ENCODE peak calls at places on chromosomes 7 and 10, in four cellular contexts. One of them, this sample, is unnamed.

GRCh38 chr10:43299579-43299978 is 32.7 kb upstream of the RASGEF1A start:
- DNase-seq in GM12878: no peak
- DNase-seq in HepG2: no peak
- DNase-seq in K562: no peak
- DNase-seq in this sample: no peak

GRCh38 chr10:120819366-120819765 is 31.8 kb upstream of the WDR11 start:
- DNase-seq in HepG2: no peak
- DNase-seq in GM12878: no peak
- DNase-seq in K562: no peak
- DNase-seq in this sample: no peak

GRCh38 chr10:5603091-5603847 is 63.1 kb downstream of the ASB13 start:
- DNase-seq in GM12878: no peak
- DNase-seq in K562: no peak
- DNase-seq in HepG2: no peak
- DNase-seq in this sample: no peak

GRCh38 chr7:44251851-44252250 is 51.1 kb downstream of the YKT6 start:
- DNase-seq in K562: no peak
- DNase-seq in GM12878: no peak
- DNase-seq in HepG2: no peak
- DNase-seq in this sample: no peak

GRCh38 chr7:1940402-1940786 is 270.3 kb downstream of the ELFN1 start:
- DNase-seq in GM12878: peak
- DNase-seq in K562: peak
- DNase-seq in HepG2: no peak
- DNase-seq in this sample: no peak

GRCh38 chr7:7352845-7353244 is 170.5 kb downstream of the C1GALT1 start:
- DNase-seq in GM12878: no peak
- DNase-seq in HepG2: peak
- DNase-seq in K562: no peak
- DNase-seq in this sample: no peak

GRCh38 chr10:8297951-8298350 is 243.5 kb downstream of the GATA3 start:
- DNase-seq in GM12878: no peak
- DNase-seq in K562: no peak
- DNase-seq in HepG2: no peak
- DNase-seq in this sample: no peak

GRCh38 chr10:95229724-95230627 is 35.9 kb downstream of the ACSM6 start:
- DNase-seq in K562: no peak
- DNase-seq in HepG2: no peak
- DNase-seq in GM12878: no peak
- DNase-seq in this sample: no peak

GRCh38 chr7:2879354-2879753 is 35.2 kb upstream of the GNA12 start:
- DNase-seq in HepG2: no peak
- DNase-seq in K562: no peak
- DNase-seq in GM12878: no peak
- DNase-seq in this sample: no peak

GRCh38 chr7:140904081-140904480 is 20.6 kb downstream of the BRAF start:
- DNase-seq in GM12878: no peak
- DNase-seq in HepG2: no peak
- DNase-seq in K562: no peak
- DNase-seq in this sample: no peak

GRCh38 chr7:110337646-110338045 is 753.3 kb upstream of the LRRN3 start:
- DNase-seq in HepG2: no peak
- DNase-seq in GM12878: no peak
- DNase-seq in K562: no peak
- DNase-seq in this sample: no peak

GRCh38 chr10:8638088-8638672 is 583.7 kb downstream of the GATA3 start:
- DNase-seq in HepG2: no peak
- DNase-seq in K562: no peak
- DNase-seq in GM12878: no peak
- DNase-seq in this sample: no peak

GRCh38 chr7:113113912-113114311 is 4.4 kb downstream of the SMIM30 start:
- DNase-seq in HepG2: peak
- DNase-seq in K562: peak
- DNase-seq in GM12878: no peak
- DNase-seq in this sample: peak

GRCh38 chr7:369981-370621 is 80.1 kb downstream of the FOXL3 start:
- DNase-seq in K562: no peak
- DNase-seq in HepG2: no peak
- DNase-seq in GM12878: no peak
- DNase-seq in this sample: no peak

GRCh38 chr10:82211331-82211730 is 336.3 kb downstream of the NRG3 start:
- DNase-seq in K562: no peak
- DNase-seq in HepG2: no peak
- DNase-seq in GM12878: no peak
- DNase-seq in this sample: no peak

GRCh38 chr7:119783799-119784198 is 489.2 kb upstream of the KCND2 start:
- DNase-seq in K562: no peak
- DNase-seq in GM12878: no peak
- DNase-seq in HepG2: no peak
- DNase-seq in this sample: no peak

GRCh38 chr10:31350891-31351290 is 31.9 kb downstream of the ZEB1 start:
- DNase-seq in K562: no peak
- DNase-seq in HepG2: no peak
- DNase-seq in GM12878: no peak
- DNase-seq in this sample: no peak

GRCh38 chr7:5824297-5824610 is 42.8 kb upstream of the RNF216 start:
- DNase-seq in HepG2: no peak
- DNase-seq in K562: peak
- DNase-seq in GM12878: no peak
- DNase-seq in this sample: no peak

GRCh38 chr10:99525897-99526296 is 6.8 kb upstream of the NKX2-3 start:
- DNase-seq in K562: no peak
- DNase-seq in HepG2: no peak
- DNase-seq in GM12878: no peak
- DNase-seq in this sample: no peak

GRCh38 chr10:89981891-89982290 is 280.5 kb downstream of the KIF20B start:
- DNase-seq in GM12878: no peak
- DNase-seq in HepG2: no peak
- DNase-seq in K562: no peak
- DNase-seq in this sample: no peak

GRCh38 chr7:149071641-149072437 is 18.7 kb downstream of the ZNF786 start:
- DNase-seq in HepG2: no peak
- DNase-seq in K562: peak
- DNase-seq in GM12878: no peak
- DNase-seq in this sample: no peak

GRCh38 chr10:88156341-88156740 is 292.9 kb downstream of the PTEN start:
- DNase-seq in HepG2: no peak
- DNase-seq in GM12878: no peak
- DNase-seq in K562: no peak
- DNase-seq in this sample: no peak

GRCh38 chr10:78865518-78865835 is 203.3 kb upstream of the ZMIZ1 start:
- DNase-seq in GM12878: no peak
- DNase-seq in K562: no peak
- DNase-seq in HepG2: no peak
- DNase-seq in this sample: no peak

GRCh38 chr10:101693701-101694055 is 1.3 kb downstream of the FBXW4 start:
- DNase-seq in K562: no peak
- DNase-seq in HepG2: peak
- DNase-seq in GM12878: no peak
- DNase-seq in this sample: peak

GRCh38 chr10:388661-389045 is 253.4 kb downstream of the ZMYND11 start:
- DNase-seq in GM12878: no peak
- DNase-seq in HepG2: no peak
- DNase-seq in K562: no peak
- DNase-seq in this sample: no peak

GRCh38 chr10:3949741-3950140 is 164.7 kb upstream of the KLF6 start:
- DNase-seq in HepG2: no peak
- DNase-seq in GM12878: no peak
- DNase-seq in K562: no peak
- DNase-seq in this sample: no peak

GRCh38 chr10:123134058-123134914 is 1.5 kb upstream of the HMX3 start:
- DNase-seq in K562: no peak
- DNase-seq in HepG2: no peak
- DNase-seq in GM12878: no peak
- DNase-seq in this sample: no peak
- TF ChIP-seq SP1 in K562: no peak
- TF ChIP-seq SP1 in HepG2: no peak
- TF ChIP-seq SP1 in GM12878: no peak
- TF ChIP-seq SP1 in this sample: no peak

DNA sequence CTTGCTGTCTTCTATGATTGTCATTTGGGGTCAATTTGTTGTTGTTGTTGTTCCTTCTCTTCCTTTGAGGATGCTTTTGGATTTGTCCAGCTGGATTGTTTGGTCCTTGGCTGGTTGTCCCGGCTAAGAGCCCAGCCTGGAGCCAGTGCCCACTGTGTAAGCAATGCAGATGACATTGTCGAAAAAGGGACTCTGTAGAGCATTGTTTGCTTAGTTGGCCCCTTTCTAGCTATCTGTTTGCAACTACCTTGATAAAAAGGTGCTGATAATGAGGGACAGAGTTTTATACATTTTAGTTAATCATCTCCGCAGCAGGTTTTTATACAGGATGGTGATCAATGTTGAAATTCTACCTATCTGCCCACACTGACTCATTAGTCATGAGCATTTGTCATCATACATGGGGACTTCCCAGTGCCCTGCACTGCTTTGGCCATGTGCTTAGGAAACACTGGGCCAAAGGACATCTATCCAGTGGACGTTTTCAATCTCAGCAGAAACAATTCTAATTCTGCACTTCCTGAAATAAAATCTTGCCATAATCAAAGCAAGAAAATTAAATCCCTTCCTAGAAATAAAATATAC is 311.9 kb downstream of the GRM8 start:
- DNase-seq in HepG2: no peak
- DNase-seq in GM12878: no peak
- DNase-seq in K562: no peak
- DNase-seq in this sample: no peak
- TF ChIP-seq FOXM1 in HepG2: no peak
- TF ChIP-seq FOXM1 in GM12878: no peak
- TF ChIP-seq FOXM1 in K562: no peak
- TF ChIP-seq FOXM1 in this sample: no peak

DNA sequence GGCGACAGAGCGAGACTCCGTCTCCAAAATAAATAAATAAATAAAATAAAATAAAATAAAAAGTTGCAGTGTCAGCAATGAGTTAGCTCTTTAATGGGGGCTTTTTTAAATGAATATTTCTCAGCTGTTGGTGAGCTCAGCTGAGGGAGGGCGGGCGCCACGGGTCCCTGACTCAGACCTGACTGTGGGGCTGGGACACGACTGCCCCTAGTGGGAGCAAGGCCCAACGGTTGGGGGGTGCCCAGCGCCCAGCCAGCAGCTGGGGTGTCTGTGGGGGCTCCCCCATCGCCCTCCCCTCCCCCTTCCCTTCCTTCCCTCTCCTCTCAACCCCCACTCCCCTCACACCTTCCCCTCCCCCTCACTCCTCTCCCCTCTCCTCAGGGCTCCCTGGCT is 46.6 kb downstream of the PWWP2B start:
- DNase-seq in HepG2: no peak
- DNase-seq in K562: peak
- DNase-seq in GM12878: no peak
- DNase-seq in this sample: peak
- TF ChIP-seq TARDBP in HepG2: no peak
- TF ChIP-seq TARDBP in K562: no peak
- TF ChIP-seq TARDBP in GM12878: no peak
- TF ChIP-seq TARDBP in this sample: no peak

GRCh38 chr10:67666416-67667043 is 29.5 kb downstream of the CTNNA3 start:
- DNase-seq in HepG2: peak
- DNase-seq in GM12878: no peak
- DNase-seq in K562: peak
- DNase-seq in this sample: peak
- TF ChIP-seq SP1 in HepG2: no peak
- TF ChIP-seq SP1 in GM12878: no peak
- TF ChIP-seq SP1 in K562: no peak
- TF ChIP-seq SP1 in this sample: no peak

DNA sequence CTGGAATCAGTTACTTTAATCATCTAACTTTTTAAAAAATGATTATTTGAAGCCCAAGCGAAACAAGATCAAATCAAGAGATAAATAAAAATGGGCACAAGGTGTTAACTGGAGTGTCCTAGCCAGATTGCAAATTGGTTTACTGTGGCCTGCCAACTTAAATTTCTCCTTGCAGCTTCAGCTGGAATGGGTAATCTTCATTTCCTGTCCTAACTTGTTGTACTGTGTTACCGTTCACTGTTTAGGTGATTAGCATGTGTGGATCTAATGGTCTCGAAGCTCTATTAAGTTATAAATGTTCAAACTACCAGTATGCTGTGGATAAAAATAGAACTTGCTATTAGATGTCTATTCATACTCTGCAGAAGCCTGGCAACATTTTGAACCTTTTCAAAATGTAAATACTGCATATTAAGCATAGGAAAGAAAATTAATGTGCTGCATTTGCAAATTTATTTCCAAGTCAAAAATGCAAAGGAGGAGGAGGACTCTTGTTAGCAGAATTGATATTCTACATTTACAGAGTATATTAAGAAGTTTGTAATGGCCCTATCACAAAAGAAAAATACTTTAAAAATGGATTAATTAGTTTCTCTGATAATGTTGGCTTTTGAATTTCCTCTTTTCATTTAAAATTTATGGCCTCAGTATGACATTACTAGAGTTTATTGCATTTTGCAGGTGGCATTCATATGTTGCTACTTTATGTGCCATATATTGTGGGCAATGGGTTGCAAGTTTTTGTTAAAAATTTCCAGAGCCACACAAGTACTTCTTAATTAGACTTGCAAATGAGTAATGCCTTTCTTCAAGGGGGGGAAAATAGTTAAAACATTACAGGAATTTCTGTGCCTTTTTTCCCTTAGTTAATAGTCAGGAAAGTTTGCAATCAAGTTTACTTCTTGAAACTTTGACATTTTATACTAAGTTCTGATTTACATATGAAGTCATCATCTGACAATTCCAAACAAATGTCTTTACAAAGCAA is 92.1 kb downstream of the CABCOCO1 start:
- DNase-seq in GM12878: no peak
- DNase-seq in K562: no peak
- DNase-seq in HepG2: no peak
- DNase-seq in this sample: no peak
- TF ChIP-seq FOXM1 in GM12878: no peak
- TF ChIP-seq FOXM1 in K562: no peak
- TF ChIP-seq FOXM1 in HepG2: no peak
- TF ChIP-seq FOXM1 in this sample: no peak

GRCh38 chr7:142507799-142508198 is 241.5 kb upstream of the PRSS1 start:
- DNase-seq in K562: no peak
- DNase-seq in HepG2: no peak
- DNase-seq in GM12878: no peak
- DNase-seq in this sample: no peak

GRCh38 chr7:142511801-142512200 is 237.5 kb upstream of the PRSS1 start:
- DNase-seq in GM12878: no peak
- DNase-seq in K562: no peak
- DNase-seq in HepG2: no peak
- DNase-seq in this sample: no peak

GRCh38 chr7:142513221-142513955 is 235.9 kb upstream of the PRSS1 start:
- DNase-seq in K562: no peak
- DNase-seq in HepG2: no peak
- DNase-seq in GM12878: no peak
- DNase-seq in this sample: no peak

GRCh38 chr7:142506601-142507000 is 242.7 kb upstream of the PRSS1 start:
- DNase-seq in K562: no peak
- DNase-seq in GM12878: no peak
- DNase-seq in HepG2: no peak
- DNase-seq in this sample: no peak

DNA sequence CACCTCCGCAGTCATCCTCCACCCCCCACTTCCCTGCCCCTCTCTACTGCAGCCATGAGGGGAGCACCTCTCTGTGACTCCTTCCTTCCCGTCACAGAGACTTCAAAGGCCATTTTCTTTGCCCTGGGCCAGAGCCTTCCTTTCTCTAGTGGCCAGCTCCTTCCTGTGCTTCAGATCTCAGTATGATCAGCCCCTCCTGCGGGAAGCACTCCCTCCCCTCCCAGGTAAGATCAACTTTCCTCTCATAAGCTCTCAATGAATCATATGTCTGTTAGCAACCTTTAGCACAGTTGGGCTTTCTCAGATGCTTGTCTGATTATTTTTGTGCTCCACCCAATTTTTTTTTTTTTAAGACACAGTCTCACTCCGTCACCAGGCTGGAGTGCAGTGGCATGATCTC is 241.0 kb upstream of the PRSS1 start:
- DNase-seq in K562: no peak
- DNase-seq in GM12878: no peak
- DNase-seq in HepG2: no peak
- DNase-seq in this sample: no peak
- TF ChIP-seq TARDBP in K562: no peak
- TF ChIP-seq TARDBP in GM12878: no peak
- TF ChIP-seq TARDBP in HepG2: no peak
- TF ChIP-seq TARDBP in this sample: no peak